ENCODE peak calls at places on chromosomes 3 and 15, in nine cellular contexts. S is osteoblast, J is lung, O is body of pancreas, X is fibroblast of lung, D is fibroblast of the aortic adventitia, Q is brain microvascular endothelial cell, B is psoas muscle, U is epithelial cell of esophagus. I is an unnamed sample.

GRCh38 chr3:184155644-184156521 is 706 bp downstream of the DVL3 start:
- DNase-seq in S (peak), J (no peak), O (no peak), X (peak), D (no peak), Q (no peak), B (no peak), U (peak), I (peak)

GRCh38 chr3:5186089-5186853 is 1.2 kb upstream of the EDEM1 start:
- DNase-seq in S (no peak), J (no peak), O (no peak), X (no peak), D (no peak), Q (no peak), B (no peak), U (no peak), I (peak)

GRCh38 chr3:149808209-149808829 is 4.7 kb upstream of the RNF13 start:
- DNase-seq in S (peak), J (peak), O (peak), X (peak), D (peak), Q (peak), B (peak), U (peak), I (peak)

GRCh38 chr3:71127463-71128243 is 455.9 kb downstream of the FOXP1 start:
- DNase-seq in S (peak), J (no peak), O (no peak), X (peak), D (peak), Q (peak), B (no peak), U (no peak), I (no peak)

GRCh38 chr3:148992635-148993230 is 1.4 kb downstream of the GYG1 start:
- DNase-seq in S (no peak), J (no peak), O (no peak), X (no peak), D (no peak), Q (no peak), B (peak), U (no peak), I (no peak)

GRCh38 chr3:55491296-55491816 is 4.2 kb upstream of the WNT5A start:
- DNase-seq in S (peak), J (no peak), O (no peak), X (peak), D (peak), Q (peak), B (no peak), U (peak), I (peak)

GRCh38 chr15:99614749-99615288 is 49.0 kb downstream of the MEF2A start:
- DNase-seq in S (no peak), J (no peak), O (no peak), X (no peak), D (peak), Q (no peak), B (no peak), U (peak), I (no peak)

GRCh38 chr3:62416109-62416508 is 42.8 kb upstream of the FEZF2 start:
- DNase-seq in S (no peak), J (no peak), O (no peak), X (no peak), D (no peak), Q (no peak), B (no peak), U (no peak), I (no peak)

GRCh38 chr3:65734792-65735191 is 303.9 kb downstream of the MAGI1 start:
- DNase-seq in S (no peak), J (no peak), O (no peak), X (no peak), D (no peak), Q (no peak), B (no peak), U (no peak), I (no peak)

GRCh38 chr3:190289989-190290388 is 32.3 kb downstream of the CLDN1 start:
- DNase-seq in S (no peak), J (no peak), O (no peak), X (no peak), D (no peak), Q (no peak), B (no peak), U (no peak), I (no peak)

GRCh38 chr3:128073185-128073725 is 21.0 kb downstream of the SEC61A1 start:
- DNase-seq in S (no peak), J (no peak), O (no peak), X (no peak), D (no peak), Q (no peak), B (no peak), U (no peak), I (no peak)

GRCh38 chr3:191417457-191417729 is 43.6 kb upstream of the PYDC2 start:
- DNase-seq in S (no peak), J (no peak), O (no peak), X (no peak), D (no peak), Q (no peak), B (no peak), U (no peak), I (no peak)

GRCh38 chr15:40598126-40598525 is 4.1 kb downstream of the KNL1 start:
- DNase-seq in S (no peak), J (no peak), O (no peak), X (no peak), D (no peak), Q (no peak), B (no peak), U (peak), I (no peak)

GRCh38 chr3:144287001-144287400 is 315.4 kb downstream of the DIPK2A start:
- DNase-seq in S (no peak), J (no peak), O (no peak), X (no peak), D (no peak), Q (no peak), B (no peak), U (no peak), I (no peak)

GRCh38 chr15:60966316-60966715 is 262.8 kb downstream of the RORA start:
- DNase-seq in S (no peak), J (no peak), O (no peak), X (peak), D (peak), Q (no peak), B (no peak), U (no peak), I (no peak)

DNA sequence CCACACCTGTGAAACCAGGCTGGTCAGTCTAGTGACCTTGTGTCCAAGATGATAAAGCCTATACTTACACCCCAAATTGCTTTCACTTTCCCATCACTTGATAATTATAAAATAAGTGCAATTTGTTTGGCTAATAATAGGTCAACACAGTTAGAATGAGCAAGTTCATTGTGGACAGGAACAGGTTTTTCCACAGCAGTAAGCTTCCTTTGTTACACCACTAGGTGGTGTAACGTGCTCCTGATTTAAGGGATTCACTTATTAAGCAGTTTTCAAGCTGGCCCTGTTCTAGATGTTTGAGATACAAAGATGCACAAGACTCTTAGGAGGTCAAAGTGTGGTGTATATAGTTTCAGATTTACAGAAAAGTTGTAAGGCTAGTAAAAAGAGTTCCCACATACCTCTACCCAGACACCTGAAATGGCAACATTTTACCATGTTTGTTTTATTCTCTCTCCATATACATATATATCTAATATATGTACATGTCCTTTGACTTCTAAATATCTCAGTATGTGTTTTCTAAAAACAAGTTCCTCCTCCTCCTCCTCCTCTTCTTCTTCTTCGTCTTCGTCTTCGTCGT is 6.8 kb upstream of the MFSD1 start:
- DNase-seq in S (no peak), J (no peak), O (no peak), X (peak), D (peak), Q (peak), B (no peak), U (peak), I (no peak)
- TF ChIP-seq CTCF in S (peak), J (peak), O (peak), X (peak), D (peak), Q (peak), B (peak), U (peak), I (peak)

GRCh38 chr15:85457392-85457968 is 77.1 kb downstream of the AKAP13 start:
- DNase-seq in S (no peak), J (no peak), O (no peak), X (no peak), D (no peak), Q (no peak), B (no peak), U (peak), I (no peak)
- H3K4me3 ChIP-seq in S (no peak), J (no peak), O (no peak), X (no peak), D (no peak), Q (no peak), B (no peak), U (no peak), I (no peak)

DNA sequence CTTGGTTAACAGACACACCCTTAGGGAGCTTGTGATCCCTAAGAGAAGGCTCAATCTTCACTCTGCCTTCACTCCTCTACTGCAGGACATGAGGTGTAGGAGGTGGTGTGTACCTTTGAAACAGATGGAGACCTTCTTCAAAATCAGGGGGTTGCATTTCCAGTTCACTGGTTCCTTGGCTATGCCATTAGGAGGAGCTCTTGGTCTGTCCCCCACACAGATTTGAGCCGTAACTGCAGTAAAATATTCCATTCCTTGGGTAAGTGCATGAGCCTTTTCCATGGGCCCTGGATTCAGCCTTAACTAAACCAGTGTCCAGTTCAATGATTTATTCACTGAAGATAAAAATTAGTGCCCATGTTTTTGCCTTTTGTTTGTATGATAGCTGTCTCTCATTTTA is 144.6 kb downstream of the MCTP2 start:
- DNase-seq in S (no peak), J (no peak), O (no peak), X (no peak), D (no peak), Q (no peak), B (no peak), U (no peak), I (no peak)
- TF ChIP-seq CTCF in S (no peak), J (no peak), O (no peak), X (no peak), D (no peak), Q (no peak), B (peak), U (no peak), I (peak)

DNA sequence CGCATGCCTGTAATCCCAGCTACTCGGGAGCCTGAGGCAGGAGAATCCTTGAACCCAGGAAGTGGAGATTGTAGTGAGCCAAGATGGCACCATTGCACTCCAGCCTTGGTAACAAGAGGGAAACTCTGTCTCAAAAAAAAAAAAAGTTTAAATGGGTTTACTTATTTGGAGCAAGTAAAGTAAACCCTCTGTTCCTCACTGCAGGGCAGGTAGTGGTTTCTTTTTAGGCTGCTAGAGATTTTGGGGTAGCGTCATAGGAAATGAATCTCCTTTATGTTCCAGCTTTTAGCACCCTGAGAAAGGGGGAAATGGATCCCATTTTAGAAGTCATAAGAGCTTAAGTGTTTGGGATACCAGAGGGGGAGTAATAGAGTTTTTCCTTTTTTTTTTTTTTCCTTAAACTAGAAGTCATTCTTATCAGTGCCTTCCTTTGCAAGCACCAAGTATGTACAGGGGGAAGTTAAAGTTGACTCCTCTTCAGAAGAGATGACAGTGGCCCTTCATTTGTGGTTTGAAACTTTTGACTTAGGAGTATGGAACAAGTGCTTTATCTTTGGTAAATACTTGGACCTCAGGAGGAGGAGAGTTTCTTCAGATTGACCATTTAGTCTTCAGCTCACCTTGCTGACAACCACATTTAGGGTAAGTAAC is 8.0 kb downstream of the PXK start:
- DNase-seq in S (no peak), J (no peak), O (no peak), X (no peak), D (no peak), Q (no peak), B (no peak), U (no peak), I (no peak)
- H3K4me3 ChIP-seq in S (no peak), J (no peak), O (no peak), X (no peak), D (no peak), Q (no peak), B (no peak), U (no peak), I (no peak)

GRCh38 chr15:50051811-50052419 is 67.1 kb downstream of the ATP8B4 start:
- DNase-seq in S (no peak), J (peak), O (peak), X (peak), D (peak), Q (peak), B (no peak), U (peak), I (peak)
- TF ChIP-seq CTCF in S (peak), J (peak), O (peak), X (peak), D (peak), Q (peak), B (peak), U (peak), I (peak)

GRCh38 chr15:89361451-89362202 is 27.0 kb upstream of the POLG start:
- DNase-seq in S (peak), J (peak), O (peak), X (peak), D (peak), Q (peak), B (peak), U (peak), I (peak)
- H3K4me3 ChIP-seq in S (no peak), J (no peak), O (no peak), X (no peak), D (no peak), Q (no peak), B (no peak), U (no peak), I (no peak)

GRCh38 chr3:194148383-194148782 is 12.4 kb downstream of the HES1 start:
- DNase-seq in S (no peak), J (no peak), O (no peak), X (no peak), D (no peak), Q (peak), B (no peak), U (no peak), I (peak)
- TF ChIP-seq CTCF in S (no peak), J (no peak), O (no peak), X (no peak), D (no peak), Q (no peak), B (no peak), U (no peak), I (no peak)

DNA sequence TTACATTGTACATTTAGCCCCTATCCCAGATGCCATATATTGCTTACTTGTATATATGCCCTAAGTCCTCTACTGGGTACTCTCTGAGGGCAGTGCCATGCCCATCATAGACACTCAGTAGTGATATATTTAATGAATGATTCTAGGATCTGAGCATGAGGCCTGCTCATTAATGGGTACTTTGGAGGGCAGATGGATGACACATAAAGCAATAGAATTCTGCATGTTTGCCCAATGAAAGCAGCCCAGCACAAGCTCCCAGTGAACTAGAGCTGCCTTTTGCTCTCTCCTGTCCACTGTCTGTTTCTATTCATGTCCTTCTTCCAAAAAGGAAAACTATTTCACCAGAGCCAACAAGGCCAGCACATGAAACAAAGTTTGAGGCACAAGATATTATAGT is 63.9 kb downstream of the TGFBR2 start:
- DNase-seq in S (no peak), J (no peak), O (no peak), X (no peak), D (no peak), Q (no peak), B (no peak), U (no peak), I (no peak)
- H3K4me3 ChIP-seq in S (no peak), J (no peak), O (no peak), X (no peak), D (no peak), Q (no peak), B (no peak), U (no peak), I (no peak)

GRCh38 chr3:10187295-10187876 is 22.7 kb downstream of the IRAK2 start:
- DNase-seq in S (no peak), J (no peak), O (no peak), X (no peak), D (no peak), Q (no peak), B (no peak), U (peak), I (no peak)

GRCh38 chr3:10192953-10193691 is 28.4 kb downstream of the IRAK2 start:
- DNase-seq in S (peak), J (no peak), O (no peak), X (peak), D (peak), Q (peak), B (no peak), U (peak), I (peak)

GRCh38 chr3:10188798-10189556 is 24.3 kb downstream of the IRAK2 start:
- DNase-seq in S (no peak), J (no peak), O (no peak), X (no peak), D (no peak), Q (no peak), B (peak), U (no peak), I (peak)

GRCh38 chr3:10187944-10188343 is 23.2 kb downstream of the IRAK2 start:
- DNase-seq in S (peak), J (no peak), O (no peak), X (no peak), D (no peak), Q (no peak), B (no peak), U (no peak), I (no peak)

GRCh38 chr3:10189557-10190374 is 25.0 kb downstream of the IRAK2 start:
- DNase-seq in S (peak), J (peak), O (peak), X (peak), D (peak), Q (no peak), B (peak), U (peak), I (peak)
- TF ChIP-seq CTCF in S (no peak), J (no peak), O (no peak), X (no peak), D (no peak), Q (no peak), B (no peak), U (peak), I (no peak)

I was measured in adrenal gland.